ENCODE peak calls at places on chromosomes 13 and 19, in five cellular contexts. N is ovary, E is stomach, J is A549, Q is esophagus squamous epithelium. A is an unnamed sample. For H3K4me1, the result is how much of the 10 kb centered on the place peaks cover.

GRCh38 chr13:59877933-59878332 is 285.8 kb downstream of the DIAPH3 start:
- DNase-seq in N (no peak), Q (no peak), J (no peak), E (no peak), A (no peak)

GRCh38 chr19:10655457-10656312 is 1.5 kb downstream of the ILF3 start:
- DNase-seq in J (no peak), N (no peak), E (no peak), Q (no peak), A (no peak)

GRCh38 chr13:27133889-27134288 is 37.7 kb downstream of the USP12 start:
- DNase-seq in N (no peak), E (no peak), Q (no peak), J (no peak), A (no peak)

GRCh38 chr13:99993660-99994455 is 12.3 kb downstream of the ZIC2 start:
- DNase-seq in Q (no peak), J (no peak), E (no peak), N (no peak), A (no peak)

GRCh38 chr13:26300140-26300539 is 46.2 kb downstream of the CDK8 start:
- DNase-seq in Q (no peak), J (no peak), E (no peak), N (no peak), A (no peak)

GRCh38 chr19:8585894-8586750 is 8.9 kb upstream of the MYO1F start:
- DNase-seq in N (no peak), Q (no peak), J (no peak), E (peak), A (no peak)

GRCh38 chr13:94657167-94657566 is 55.2 kb downstream of the SOX21 start:
- DNase-seq in Q (no peak), E (no peak), J (no peak), N (no peak), A (no peak)

GRCh38 chr19:7788178-7788932 is 25.3 kb downstream of the CLEC4M start:
- DNase-seq in J (no peak), E (no peak), Q (no peak), N (no peak), A (no peak)

GRCh38 chr13:113781571-113781970 is 22.5 kb downstream of the TMEM255B start:
- DNase-seq in E (no peak), Q (no peak), J (no peak), N (no peak), A (no peak)

GRCh38 chr13:74025369-74025768 is 108.8 kb downstream of the KLF12 start:
- DNase-seq in E (no peak), Q (no peak), J (no peak), N (no peak), A (no peak)

GRCh38 chr13:20525144-20525600 is 485 bp downstream of the CRYL1 start:
- DNase-seq in J (no peak), N (peak), E (peak), Q (no peak), A (peak)

GRCh38 chr13:101499406-101499805 is 46.9 kb downstream of the ITGBL1 start:
- DNase-seq in J (no peak), Q (no peak), N (no peak), E (no peak), A (no peak)

GRCh38 chr13:32426981-32427851 is 714 bp downstream of the N4BP2L1 start:
- DNase-seq in E (peak), J (peak), N (peak), Q (no peak), A (peak)

GRCh38 chr13:113138792-113139551 is 16.4 kb downstream of the F10 start:
- DNase-seq in Q (no peak), E (peak), J (no peak), N (no peak), A (no peak)

GRCh38 chr13:32159147-32159869 is 127.7 kb downstream of the FRY start:
- DNase-seq in Q (no peak), E (no peak), N (no peak), J (no peak), A (no peak)

GRCh38 chr13:65339236-65339635 is 1890.9 kb downstream of the PCDH9 start:
- DNase-seq in Q (no peak), J (no peak), E (no peak), N (no peak), A (no peak)

GRCh38 chr19:32748497-32748896 is 28.9 kb downstream of the TDRD12 start:
- DNase-seq in J (peak), Q (no peak), E (no peak), N (no peak), A (no peak)

GRCh38 chr13:47094734-47095434 is 198.0 kb upstream of the HTR2A start:
- DNase-seq in E (no peak), Q (no peak), J (no peak), N (no peak), A (no peak)

GRCh38 chr19:56504581-56504980 is 3.1 kb upstream of the ZNF471 start:
- DNase-seq in N (no peak), J (no peak), E (no peak), Q (no peak), A (no peak)

DNA sequence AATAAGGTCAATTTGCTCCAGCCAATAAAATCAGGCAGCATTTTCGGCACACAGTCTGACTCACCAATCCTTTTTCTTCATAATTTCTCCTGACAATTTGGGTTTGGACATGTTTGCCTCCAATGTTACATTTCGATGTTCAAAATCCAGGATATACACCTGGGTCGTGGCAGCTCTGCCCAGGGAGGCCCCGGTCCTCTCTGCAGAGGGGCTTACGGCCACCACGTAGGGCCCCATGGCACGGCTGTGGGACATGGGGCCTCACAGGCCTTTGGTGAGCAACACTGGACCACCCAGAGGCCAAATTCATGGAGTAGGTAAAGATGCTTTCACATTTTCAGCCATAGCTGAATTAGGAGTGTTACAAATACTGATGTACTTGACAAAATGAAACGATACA is 25.4 kb downstream of the IRS2 start:
- DNase-seq in Q (no peak), J (no peak), E (no peak), N (no peak), A (no peak)
- H3K4me1 ChIP-seq in Q (half or more), J (under half), E (under half), N (under half), A (under half)

GRCh38 chr13:22214184-22214583 is 543.3 kb downstream of the FGF9 start:
- DNase-seq in N (no peak), E (no peak), J (no peak), Q (no peak), A (no peak)
- TF ChIP-seq POLR2A in N (no peak), E (no peak), J (no peak), Q (no peak), A (no peak)

DNA sequence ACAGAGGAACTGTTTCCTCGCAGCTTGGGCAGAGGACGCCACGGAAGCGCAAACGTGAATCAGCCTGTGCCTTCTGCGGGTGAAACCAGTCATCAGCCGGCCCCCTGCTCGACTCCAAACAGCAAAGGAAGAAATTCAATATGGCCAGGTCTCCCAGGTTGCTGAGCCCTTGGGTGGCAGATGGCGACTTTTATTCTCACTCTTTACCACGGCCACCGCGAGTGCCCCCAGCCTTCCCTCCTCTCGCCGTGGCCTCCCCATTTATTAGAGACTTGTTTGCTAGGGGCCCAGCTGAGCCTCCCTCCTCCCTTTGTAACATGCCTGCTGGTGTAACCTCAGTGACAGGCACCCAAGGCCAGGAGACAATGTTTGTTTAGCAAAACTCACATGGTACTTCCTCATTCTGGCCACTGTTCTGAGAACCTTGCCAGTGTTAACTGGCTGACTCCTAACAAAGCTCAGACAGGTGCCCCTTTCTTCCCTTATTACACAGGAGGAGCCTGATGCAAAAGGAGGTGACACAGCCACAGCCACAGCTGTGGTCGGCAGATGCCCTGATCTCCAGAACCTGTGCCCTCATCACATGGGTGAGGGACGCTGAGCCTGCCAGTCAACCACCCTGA is 5.8 kb downstream of the RAB20 start:
- DNase-seq in N (no peak), J (no peak), E (peak), Q (no peak), A (no peak)
- H3K4me1 ChIP-seq in N (under half), J (under half), E (half or more), Q (under half), A (under half)

DNA sequence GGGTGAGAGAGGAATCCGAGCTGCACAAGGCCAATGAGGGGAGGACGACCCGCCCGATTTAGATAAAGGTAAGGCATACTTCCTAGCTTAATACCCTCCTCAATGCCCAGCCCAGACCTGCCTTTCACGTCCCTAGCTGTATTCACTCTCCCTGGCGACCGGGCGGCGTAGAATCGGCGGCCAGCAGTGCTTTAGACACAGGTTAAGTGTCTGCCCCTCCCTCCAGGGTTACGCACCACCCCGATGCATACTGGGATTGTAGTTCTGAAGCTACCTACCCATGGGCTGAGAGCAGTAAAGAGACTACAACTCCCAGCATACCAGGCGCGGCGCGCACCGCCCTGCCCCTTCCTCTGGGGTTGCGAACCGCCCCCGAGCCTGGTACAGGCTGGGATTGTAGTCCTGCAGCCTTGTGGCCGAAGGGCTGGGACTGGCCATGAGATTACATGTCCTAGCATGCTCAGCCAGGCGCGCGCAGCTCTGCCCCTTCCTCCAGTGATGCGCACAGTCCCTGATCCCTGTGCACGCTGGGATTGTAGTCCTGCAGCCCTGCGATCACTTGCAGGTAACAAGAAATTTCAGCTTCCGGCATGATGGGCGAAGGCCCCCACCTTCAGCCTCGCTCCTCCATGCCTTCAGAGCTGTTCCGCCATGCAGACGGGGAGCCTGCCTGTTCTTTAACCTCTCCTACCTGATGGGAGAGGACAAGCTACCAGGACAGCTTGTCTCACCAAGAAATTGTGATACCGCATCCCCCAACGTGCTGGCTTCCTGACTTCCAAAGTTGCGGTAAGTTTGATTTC is 43.5 kb upstream of the ZNF14 start:
- DNase-seq in E (peak), Q (peak), N (peak), J (peak), A (peak)
- TF ChIP-seq POLR2A in E (peak), Q (no peak), N (peak), J (peak), A (no peak)

GRCh38 chr19:39410620-39411005 is 1.9 kb upstream of the PLEKHG2 start:
- DNase-seq in E (no peak), N (no peak), Q (no peak), J (no peak), A (no peak)
- H3K4me1 ChIP-seq in E (half or more), N (under half), Q (half or more), J (under half), A (half or more)

GRCh38 chr19:48481191-48481500 is 12.0 kb downstream of the CYTH2 start:
- DNase-seq in J (no peak), Q (no peak), E (no peak), N (no peak), A (no peak)

GRCh38 chr19:48480151-48480475 is 10.9 kb downstream of the CYTH2 start:
- DNase-seq in J (no peak), E (peak), N (peak), Q (no peak), A (no peak)

GRCh38 chr19:48481846-48482639 is 12.9 kb downstream of the CYTH2 start:
- DNase-seq in N (no peak), Q (no peak), E (no peak), J (no peak), A (no peak)

GRCh38 chr19:48479686-48480085 is 10.5 kb downstream of the CYTH2 start:
- DNase-seq in J (no peak), Q (no peak), E (no peak), N (no peak), A (no peak)

DNA sequence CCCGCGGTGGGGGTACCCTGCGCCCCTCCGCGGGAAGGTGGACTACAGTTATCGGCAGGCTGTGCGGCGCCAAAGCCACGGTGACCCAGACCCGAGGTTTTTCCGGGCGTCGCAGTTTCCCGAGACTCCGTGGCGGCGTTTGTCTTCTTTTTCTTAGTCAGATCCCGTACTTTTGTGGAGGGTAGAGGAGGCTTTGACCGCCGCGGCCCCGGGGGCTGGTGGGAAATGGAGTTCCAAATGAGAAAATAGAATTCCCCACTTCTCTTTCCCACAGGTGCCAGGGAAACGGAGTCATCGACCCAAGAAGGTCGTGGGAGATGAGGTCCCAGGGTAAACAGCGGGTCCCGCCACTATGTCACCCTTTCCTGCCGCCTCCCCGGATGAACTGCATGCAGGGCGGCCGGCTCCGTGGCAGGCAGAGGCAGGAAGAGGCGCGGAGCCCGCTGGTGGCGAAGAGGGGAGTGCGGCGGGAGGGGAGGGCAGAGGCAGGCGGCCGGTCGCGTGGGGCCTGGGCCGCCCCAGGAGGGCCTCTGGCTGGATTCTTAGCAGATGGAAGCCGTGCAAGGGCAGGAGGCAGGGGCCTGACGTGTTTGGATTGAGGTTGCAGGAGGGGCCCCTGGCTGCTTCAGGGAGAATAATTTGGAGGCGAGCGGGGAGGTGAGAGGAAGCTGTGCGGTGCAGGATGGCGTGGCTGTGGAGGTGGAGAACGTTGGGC is 11.5 kb downstream of the CYTH2 start:
- DNase-seq in E (no peak), N (peak), J (no peak), Q (no peak), A (no peak)
- TF ChIP-seq POLR2A in E (no peak), N (no peak), J (no peak), Q (no peak), A (no peak)

DNA sequence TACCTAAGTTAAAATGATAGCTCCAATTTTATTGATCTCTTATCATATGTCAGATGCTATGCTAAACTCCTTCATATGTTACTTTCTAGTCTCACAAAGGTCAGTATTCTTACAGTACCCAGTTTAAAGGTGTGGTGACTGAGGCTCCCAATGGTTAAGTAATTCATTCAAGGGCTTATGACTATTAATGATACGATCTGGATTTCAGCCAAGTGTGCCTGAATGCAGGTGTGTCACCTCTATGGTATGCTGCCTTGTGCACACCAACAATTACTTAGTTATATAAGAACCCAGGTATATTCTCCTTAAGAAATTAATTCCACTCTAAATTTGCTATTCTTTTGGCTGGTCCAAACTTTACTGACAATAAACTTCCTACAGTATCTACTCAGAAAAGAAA is 84.6 kb upstream of the TRPC4 start:
- DNase-seq in N (no peak), Q (no peak), J (no peak), E (no peak), A (no peak)
- H3K4me1 ChIP-seq in N (under half), Q (under half), J (under half), E (under half), A (under half)

GRCh38 chr19:27729332-27729731 is 1483.6 kb downstream of the UQCRFS1 start:
- DNase-seq in J (no peak), N (no peak), Q (no peak), E (no peak), A (no peak)
- TF ChIP-seq POLR2A in J (no peak), N (no peak), Q (no peak), E (no peak), A (no peak)

DNA sequence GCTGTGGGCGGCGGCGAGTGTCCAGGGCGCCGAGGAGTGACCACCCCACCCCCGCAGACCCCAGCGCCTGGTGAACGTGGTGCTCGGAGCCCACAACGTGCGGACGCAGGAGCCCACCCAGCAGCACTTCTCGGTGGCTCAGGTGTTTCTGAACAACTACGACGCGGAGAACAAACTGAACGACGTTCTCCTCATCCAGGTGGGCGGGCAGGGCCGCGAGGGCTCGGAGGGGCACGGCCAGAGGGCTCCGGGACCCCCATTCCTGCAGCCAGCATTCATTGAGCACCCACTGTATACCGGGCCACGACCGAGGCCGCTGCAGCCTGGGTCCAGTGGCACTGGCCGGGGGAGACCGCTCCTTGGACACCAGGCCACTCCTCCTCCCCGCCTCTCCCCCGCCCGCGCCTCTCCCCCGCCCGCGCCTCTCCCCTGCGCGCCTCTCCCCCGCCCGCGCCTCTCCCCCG is 3.1 kb downstream of the PRTN3 start:
- DNase-seq in Q (no peak), N (peak), J (no peak), E (no peak), A (peak)
- H3K4me1 ChIP-seq in Q (under half), N (under half), J (under half), E (under half), A (under half)

GRCh38 chr19:19643158-19644053 is at the start of gene GMIP:
- DNase-seq in N (peak), J (peak), Q (peak), E (peak), A (no peak)
- TF ChIP-seq POLR2A in N (no peak), J (peak), Q (peak), E (no peak), A (no peak)

A was measured in suprapubic skin.